ENCODE peak calls at places on chromosomes 12 and 14, in six cellular contexts. E, G, U, J, L and K are unnamed samples.

GRCh38 chr12:14772946-14773345 is 30.3 kb downstream of the WBP11 start:
- DNase-seq in E (no peak), G (no peak), U (no peak), J (no peak), L (no peak), K (no peak)

GRCh38 chr14:24310666-24311604 is at the start of gene LTB4R:
- DNase-seq in E (peak; percentile 73), G (peak; percentile 88), U (peak; percentile 75), J (no peak), L (peak; percentile 85), K (peak; percentile 65)

GRCh38 chr12:112374166-112374740 is 8.0 kb downstream of the HECTD4 start:
- DNase-seq in E (no peak), G (no peak), U (no peak), J (no peak), L (no peak), K (no peak)

GRCh38 chr14:73461478-73462077 is 3.2 kb upstream of the NUMB start:
- DNase-seq in E (no peak), G (no peak), U (no peak), J (no peak), L (no peak), K (no peak)

GRCh38 chr12:77469614-77470333 is 360.9 kb upstream of the NAV3 start:
- DNase-seq in E (no peak), G (no peak), U (no peak), J (no peak), L (no peak), K (no peak)

GRCh38 chr12:19482551-19483109 is 43.3 kb downstream of the AEBP2 start:
- DNase-seq in E (peak; percentile 33), G (peak; percentile 56), U (peak; percentile 34), J (no peak), L (no peak), K (no peak)

GRCh38 chr14:28765907-28766504 is 581 bp upstream of the FOXG1 start:
- DNase-seq in E (no peak), G (peak; percentile 15), U (no peak), J (no peak), L (no peak), K (no peak)

GRCh38 chr12:73181244-73181643 is 909.1 kb downstream of the TRHDE start:
- DNase-seq in E (no peak), G (no peak), U (no peak), J (no peak), L (no peak), K (no peak)

GRCh38 chr14:104135121-104135903 is 3.1 kb upstream of the KIF26A start:
- DNase-seq in E (no peak), G (peak; percentile 14), U (no peak), J (peak; percentile 64), L (no peak), K (no peak)

GRCh38 chr14:88551094-88551870 is 3.5 kb downstream of the PTPN21 start:
- DNase-seq in E (no peak), G (peak; percentile 92), U (no peak), J (no peak), L (peak; percentile 86), K (no peak)